ENCODE peak calls at places on chromosomes 12 and 14, in five cellular contexts. One of them, this sample, is unnamed.

GRCh38 chr14:105437723-105438500 is 18.3 kb downstream of the MTA1 start:
- DNase-seq in K562: no peak
- DNase-seq in H1: no peak
- DNase-seq in GM12878: no peak
- DNase-seq in HepG2: no peak
- DNase-seq in this sample: no peak

GRCh38 chr14:95507174-95507573 is 9.3 kb downstream of the SYNE3 start:
- DNase-seq in K562: peak; percentile 39
- DNase-seq in H1: no peak
- DNase-seq in GM12878: no peak
- DNase-seq in HepG2: no peak
- DNase-seq in this sample: no peak

GRCh38 chr12:130026608-130027176 is 122.9 kb upstream of the TMEM132D start:
- DNase-seq in K562: peak; percentile 46
- DNase-seq in H1: no peak
- DNase-seq in GM12878: no peak
- DNase-seq in HepG2: peak; percentile 21
- DNase-seq in this sample: peak; percentile 66

GRCh38 chr12:58850826-58851225 is 69.5 kb downstream of the LRIG3 start:
- DNase-seq in K562: no peak
- DNase-seq in H1: no peak
- DNase-seq in GM12878: no peak
- DNase-seq in HepG2: no peak
- DNase-seq in this sample: no peak

GRCh38 chr12:57193706-57194245 is 22.8 kb upstream of the NXPH4 start:
- DNase-seq in K562: no peak
- DNase-seq in H1: no peak
- DNase-seq in GM12878: no peak
- DNase-seq in HepG2: no peak
- DNase-seq in this sample: no peak

GRCh38 chr12:102847131-102847530 is 69.9 kb downstream of the PAH start:
- DNase-seq in K562: no peak
- DNase-seq in H1: no peak
- DNase-seq in GM12878: no peak
- DNase-seq in HepG2: no peak
- DNase-seq in this sample: no peak

GRCh38 chr12:65278576-65279386 is at the start of gene MSRB3:
- DNase-seq in K562: peak; percentile 16
- DNase-seq in H1: peak; percentile 29
- DNase-seq in GM12878: no peak
- DNase-seq in HepG2: peak; percentile 44
- DNase-seq in this sample: peak; percentile 88

GRCh38 chr14:54348923-54349615 is 47.7 kb upstream of the CDKN3 start:
- DNase-seq in K562: no peak
- DNase-seq in H1: no peak
- DNase-seq in GM12878: no peak
- DNase-seq in HepG2: no peak
- DNase-seq in this sample: no peak

GRCh38 chr12:52277486-52278245 is 3.2 kb downstream of the KRT86 start:
- DNase-seq in K562: no peak
- DNase-seq in H1: no peak
- DNase-seq in GM12878: no peak
- DNase-seq in HepG2: no peak
- DNase-seq in this sample: no peak

GRCh38 chr12:56244494-56244893 is 13.7 kb downstream of the ANKRD52 start:
- DNase-seq in K562: peak; percentile 28
- DNase-seq in H1: no peak
- DNase-seq in GM12878: no peak
- DNase-seq in HepG2: no peak
- DNase-seq in this sample: no peak

GRCh38 chr14:94601961-94602391 is 10.2 kb upstream of the SERPINA3 start:
- DNase-seq in K562: peak; percentile 7
- DNase-seq in H1: no peak
- DNase-seq in GM12878: no peak
- DNase-seq in HepG2: peak; percentile 53
- DNase-seq in this sample: no peak

GRCh38 chr12:52956987-52957386 is 8.1 kb downstream of the KRT18 start:
- DNase-seq in K562: no peak
- DNase-seq in H1: no peak
- DNase-seq in GM12878: no peak
- DNase-seq in HepG2: no peak
- DNase-seq in this sample: no peak

GRCh38 chr12:99131761-99132199 is 486.7 kb downstream of the APAF1 start:
- DNase-seq in K562: no peak
- DNase-seq in H1: peak; percentile 51
- DNase-seq in GM12878: no peak
- DNase-seq in HepG2: no peak
- DNase-seq in this sample: peak; percentile 88

GRCh38 chr12:100170313-100170858 is 27.7 kb upstream of the BLTP3B start:
- DNase-seq in K562: no peak
- DNase-seq in H1: no peak
- DNase-seq in GM12878: no peak
- DNase-seq in HepG2: no peak
- DNase-seq in this sample: peak; percentile 39

GRCh38 chr12:42017036-42017435 is 127.6 kb downstream of the GXYLT1 start:
- DNase-seq in K562: no peak
- DNase-seq in H1: no peak
- DNase-seq in GM12878: no peak
- DNase-seq in HepG2: no peak
- DNase-seq in this sample: no peak

GRCh38 chr14:77043177-77043983 is 14.9 kb upstream of the IRF2BPL start:
- DNase-seq in K562: no peak
- DNase-seq in H1: no peak
- DNase-seq in GM12878: peak; percentile 60
- DNase-seq in HepG2: peak; percentile 89
- DNase-seq in this sample: no peak

GRCh38 chr12:127174881-127175280 is 1092.1 kb upstream of the TMEM132C start:
- DNase-seq in K562: no peak
- DNase-seq in H1: no peak
- DNase-seq in GM12878: no peak
- DNase-seq in HepG2: no peak
- DNase-seq in this sample: no peak

GRCh38 chr14:71554323-71554722 is 377.9 kb upstream of the RGS6 start:
- DNase-seq in K562: no peak
- DNase-seq in H1: no peak
- DNase-seq in GM12878: peak; percentile 82
- DNase-seq in HepG2: no peak
- DNase-seq in this sample: no peak
- H3K4me1 ChIP-seq in K562: peaks cover 12% of the 10 kb centered on the region
- H3K4me1 ChIP-seq in H1: no peaks in the 10 kb centered on the region
- H3K4me1 ChIP-seq in GM12878: peaks cover 54% of the 10 kb centered on the region
- H3K4me1 ChIP-seq in HepG2: peaks cover 47% of the 10 kb centered on the region
- H3K4me1 ChIP-seq in this sample: no peaks in the 10 kb centered on the region

GRCh38 chr12:15978431-15978950 is 67.4 kb downstream of the DERA start:
- DNase-seq in K562: no peak
- DNase-seq in H1: no peak
- DNase-seq in GM12878: no peak
- DNase-seq in HepG2: no peak
- DNase-seq in this sample: no peak
- TF ChIP-seq CREB1 in K562: no peak
- TF ChIP-seq CREB1 in H1: no peak
- TF ChIP-seq CREB1 in GM12878: no peak
- TF ChIP-seq CREB1 in HepG2: no peak
- TF ChIP-seq CREB1 in this sample: no peak

GRCh38 chr12:96350982-96351381 is 49.3 kb downstream of the CDK17 start:
- DNase-seq in K562: no peak
- DNase-seq in H1: no peak
- DNase-seq in GM12878: no peak
- DNase-seq in HepG2: no peak
- DNase-seq in this sample: no peak

GRCh38 chr12:96356831-96357230 is 43.4 kb downstream of the CDK17 start:
- DNase-seq in K562: no peak
- DNase-seq in H1: no peak
- DNase-seq in GM12878: no peak
- DNase-seq in HepG2: no peak
- DNase-seq in this sample: no peak

GRCh38 chr12:96354844-96355534 is 45.2 kb downstream of the CDK17 start:
- DNase-seq in K562: no peak
- DNase-seq in H1: no peak
- DNase-seq in GM12878: no peak
- DNase-seq in HepG2: no peak
- DNase-seq in this sample: no peak

GRCh38 chr12:96354326-96354725 is 45.9 kb downstream of the CDK17 start:
- DNase-seq in K562: no peak
- DNase-seq in H1: no peak
- DNase-seq in GM12878: no peak
- DNase-seq in HepG2: no peak
- DNase-seq in this sample: no peak

DNA sequence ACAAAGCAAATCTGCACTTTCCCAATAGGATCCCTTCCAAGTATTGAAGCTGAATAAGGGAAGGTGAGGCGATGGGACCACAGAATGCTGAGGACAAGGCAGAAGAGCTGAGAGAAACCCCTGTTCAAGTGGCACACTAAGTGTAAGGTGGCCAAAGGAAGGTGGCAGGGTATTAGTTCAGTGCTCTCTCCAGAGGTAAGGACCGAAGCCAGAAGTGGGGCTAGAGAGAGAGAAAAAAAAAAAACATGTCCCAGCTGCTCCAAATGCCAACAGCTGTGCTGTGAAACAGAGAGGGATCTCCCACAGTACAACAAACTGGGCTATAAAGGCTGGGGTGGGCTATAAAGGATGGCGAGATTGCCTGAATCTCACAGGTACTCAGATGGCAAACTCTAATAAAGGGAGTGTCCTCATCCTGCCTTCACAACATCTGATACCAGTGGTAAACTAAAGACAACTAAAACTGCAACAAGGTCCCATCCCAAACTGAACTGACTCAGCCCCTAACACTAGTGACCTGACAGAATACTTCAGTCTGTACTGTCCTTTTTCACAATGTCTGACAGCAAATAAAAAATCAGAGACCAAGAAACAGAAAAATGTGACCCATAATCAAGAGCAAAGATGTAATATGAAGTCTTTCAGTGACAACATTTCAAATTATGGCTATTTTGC is 47.9 kb downstream of the CDK17 start:
- DNase-seq in K562: no peak
- DNase-seq in H1: no peak
- DNase-seq in GM12878: no peak
- DNase-seq in HepG2: no peak
- DNase-seq in this sample: no peak
- H3K4me1 ChIP-seq in K562: no peaks in the 10 kb centered on the region
- H3K4me1 ChIP-seq in H1: no peaks in the 10 kb centered on the region
- H3K4me1 ChIP-seq in GM12878: peaks cover 7% of the 10 kb centered on the region
- H3K4me1 ChIP-seq in HepG2: peaks cover 28% of the 10 kb centered on the region
- H3K4me1 ChIP-seq in this sample: no peaks in the 10 kb centered on the region

GRCh38 chr12:18935371-18935965 is 194.1 kb upstream of the PLEKHA5 start:
- DNase-seq in K562: no peak
- DNase-seq in H1: no peak
- DNase-seq in GM12878: no peak
- DNase-seq in HepG2: no peak
- DNase-seq in this sample: no peak
- TF ChIP-seq CREB1 in K562: no peak
- TF ChIP-seq CREB1 in H1: no peak
- TF ChIP-seq CREB1 in GM12878: no peak
- TF ChIP-seq CREB1 in HepG2: no peak
- TF ChIP-seq CREB1 in this sample: no peak

GRCh38 chr12:116156614-116157013 is 120.9 kb downstream of the MED13L start:
- DNase-seq in K562: no peak
- DNase-seq in H1: no peak
- DNase-seq in GM12878: no peak
- DNase-seq in HepG2: no peak
- DNase-seq in this sample: no peak
- H3K4me1 ChIP-seq in K562: peaks cover 33% of the 10 kb centered on the region
- H3K4me1 ChIP-seq in H1: peaks cover 2% of the 10 kb centered on the region
- H3K4me1 ChIP-seq in GM12878: peaks cover 2% of the 10 kb centered on the region
- H3K4me1 ChIP-seq in HepG2: peaks cover 73% of the 10 kb centered on the region
- H3K4me1 ChIP-seq in this sample: peaks cover 76% of the 10 kb centered on the region